ENCODE peak calls at places on chromosomes 16 and 17, in nine cellular contexts. One of them, this sample, is unnamed.

GRCh38 chr16:64094992-64095579 is 1026.8 kb downstream of the CDH11 start:
- DNase-seq in heart right ventricle: no peak
- DNase-seq in lower lobe of right lung: no peak
- DNase-seq in glomerular endothelial cell: no peak
- DNase-seq in tibial artery: no peak
- DNase-seq in HCT116: no peak
- DNase-seq in PC-3: peak; percentile 14
- DNase-seq in dermis blood vessel endothelial cell: no peak
- DNase-seq in HFFc6: no peak
- DNase-seq in this sample: no peak

GRCh38 chr17:67491009-67491677 is 114.1 kb downstream of the PITPNC1 start:
- DNase-seq in heart right ventricle: peak; percentile 88
- DNase-seq in lower lobe of right lung: peak; percentile 87
- DNase-seq in glomerular endothelial cell: peak; percentile 68
- DNase-seq in tibial artery: peak; percentile 96
- DNase-seq in HCT116: peak; percentile 87
- DNase-seq in PC-3: no peak
- DNase-seq in dermis blood vessel endothelial cell: peak; percentile 60
- DNase-seq in HFFc6: peak; percentile 98
- DNase-seq in this sample: peak; percentile 99

GRCh38 chr16:62829084-62829483 is 792.8 kb upstream of the CDH8 start:
- DNase-seq in heart right ventricle: no peak
- DNase-seq in lower lobe of right lung: no peak
- DNase-seq in glomerular endothelial cell: no peak
- DNase-seq in tibial artery: no peak
- DNase-seq in HCT116: no peak
- DNase-seq in PC-3: no peak
- DNase-seq in dermis blood vessel endothelial cell: no peak
- DNase-seq in HFFc6: no peak
- DNase-seq in this sample: no peak

GRCh38 chr16:84340305-84341040 is 27.9 kb upstream of the ATP2C2 start:
- DNase-seq in heart right ventricle: no peak
- DNase-seq in lower lobe of right lung: peak; percentile 80
- DNase-seq in glomerular endothelial cell: no peak
- DNase-seq in tibial artery: no peak
- DNase-seq in HCT116: no peak
- DNase-seq in PC-3: peak; percentile 71
- DNase-seq in dermis blood vessel endothelial cell: no peak
- DNase-seq in HFFc6: no peak
- DNase-seq in this sample: peak; percentile 36

GRCh38 chr17:62892870-62893338 is 73.1 kb upstream of the TANC2 start:
- DNase-seq in heart right ventricle: peak; percentile 38
- DNase-seq in lower lobe of right lung: peak; percentile 69
- DNase-seq in glomerular endothelial cell: peak; percentile 63
- DNase-seq in tibial artery: no peak
- DNase-seq in HCT116: no peak
- DNase-seq in PC-3: peak; percentile 99
- DNase-seq in dermis blood vessel endothelial cell: peak; percentile 77
- DNase-seq in HFFc6: peak; percentile 69
- DNase-seq in this sample: peak; percentile 71

GRCh38 chr17:9467518-9467917 is 108.1 kb downstream of the STX8 start:
- DNase-seq in heart right ventricle: no peak
- DNase-seq in lower lobe of right lung: no peak
- DNase-seq in glomerular endothelial cell: no peak
- DNase-seq in tibial artery: no peak
- DNase-seq in HCT116: no peak
- DNase-seq in PC-3: no peak
- DNase-seq in dermis blood vessel endothelial cell: no peak
- DNase-seq in HFFc6: no peak
- DNase-seq in this sample: peak; percentile 14

GRCh38 chr16:70658921-70659320 is 12.6 kb downstream of the IL34 start:
- DNase-seq in heart right ventricle: no peak
- DNase-seq in lower lobe of right lung: no peak
- DNase-seq in glomerular endothelial cell: no peak
- DNase-seq in tibial artery: no peak
- DNase-seq in HCT116: no peak
- DNase-seq in PC-3: no peak
- DNase-seq in dermis blood vessel endothelial cell: no peak
- DNase-seq in HFFc6: no peak
- DNase-seq in this sample: no peak

GRCh38 chr16:14202697-14203096 is 131.6 kb downstream of the MRTFB start:
- DNase-seq in heart right ventricle: no peak
- DNase-seq in lower lobe of right lung: no peak
- DNase-seq in glomerular endothelial cell: no peak
- DNase-seq in tibial artery: no peak
- DNase-seq in HCT116: peak; percentile 10
- DNase-seq in PC-3: peak; percentile 19
- DNase-seq in dermis blood vessel endothelial cell: peak; percentile 79
- DNase-seq in HFFc6: no peak
- DNase-seq in this sample: peak; percentile 94

GRCh38 chr17:4548721-4549531 is 6.3 kb downstream of the MYBBP1A start:
- DNase-seq in heart right ventricle: no peak
- DNase-seq in lower lobe of right lung: no peak
- DNase-seq in glomerular endothelial cell: no peak
- DNase-seq in tibial artery: no peak
- DNase-seq in HCT116: no peak
- DNase-seq in PC-3: no peak
- DNase-seq in dermis blood vessel endothelial cell: no peak
- DNase-seq in HFFc6: no peak
- DNase-seq in this sample: peak; percentile 88

GRCh38 chr17:66540131-66540781 is 237.8 kb downstream of the PRKCA start:
- DNase-seq in heart right ventricle: peak; percentile 40
- DNase-seq in lower lobe of right lung: no peak
- DNase-seq in glomerular endothelial cell: no peak
- DNase-seq in tibial artery: no peak
- DNase-seq in HCT116: no peak
- DNase-seq in PC-3: peak; percentile 85
- DNase-seq in dermis blood vessel endothelial cell: peak; percentile 58
- DNase-seq in HFFc6: peak; percentile 80
- DNase-seq in this sample: no peak

GRCh38 chr16:53913082-53913870 is 209.3 kb downstream of the FTO start:
- DNase-seq in heart right ventricle: peak; percentile 59
- DNase-seq in lower lobe of right lung: no peak
- DNase-seq in glomerular endothelial cell: no peak
- DNase-seq in tibial artery: no peak
- DNase-seq in HCT116: no peak
- DNase-seq in PC-3: peak; percentile 35
- DNase-seq in dermis blood vessel endothelial cell: peak; percentile 49
- DNase-seq in HFFc6: peak; percentile 80
- DNase-seq in this sample: no peak

GRCh38 chr17:17849863-17850373 is 13.1 kb upstream of the SREBF1 start:
- DNase-seq in heart right ventricle: peak; percentile 64
- DNase-seq in lower lobe of right lung: peak; percentile 70
- DNase-seq in glomerular endothelial cell: no peak
- DNase-seq in tibial artery: no peak
- DNase-seq in HCT116: no peak
- DNase-seq in PC-3: peak; percentile 25
- DNase-seq in dermis blood vessel endothelial cell: peak; percentile 57
- DNase-seq in HFFc6: no peak
- DNase-seq in this sample: peak; percentile 28

GRCh38 chr17:32267690-32268205 is 2.1 kb downstream of the RHBDL3 start:
- DNase-seq in heart right ventricle: no peak
- DNase-seq in lower lobe of right lung: peak; percentile 35
- DNase-seq in glomerular endothelial cell: no peak
- DNase-seq in tibial artery: no peak
- DNase-seq in HCT116: no peak
- DNase-seq in PC-3: no peak
- DNase-seq in dermis blood vessel endothelial cell: no peak
- DNase-seq in HFFc6: no peak
- DNase-seq in this sample: peak; percentile 59

GRCh38 chr16:1676661-1677060 is 1.4 kb upstream of the JPT2 start:
- DNase-seq in heart right ventricle: no peak
- DNase-seq in lower lobe of right lung: no peak
- DNase-seq in glomerular endothelial cell: no peak
- DNase-seq in tibial artery: no peak
- DNase-seq in HCT116: no peak
- DNase-seq in PC-3: no peak
- DNase-seq in dermis blood vessel endothelial cell: no peak
- DNase-seq in HFFc6: no peak
- DNase-seq in this sample: no peak

GRCh38 chr16:89801800-89802199 is 14.6 kb downstream of the FANCA start:
- DNase-seq in heart right ventricle: no peak
- DNase-seq in lower lobe of right lung: no peak
- DNase-seq in glomerular endothelial cell: no peak
- DNase-seq in tibial artery: no peak
- DNase-seq in HCT116: no peak
- DNase-seq in PC-3: no peak
- DNase-seq in dermis blood vessel endothelial cell: peak; percentile 70
- DNase-seq in HFFc6: no peak
- DNase-seq in this sample: no peak

GRCh38 chr16:31147574-31147973 is 2.3 kb downstream of the PRSS36 start:
- DNase-seq in heart right ventricle: no peak
- DNase-seq in lower lobe of right lung: no peak
- DNase-seq in glomerular endothelial cell: no peak
- DNase-seq in tibial artery: no peak
- DNase-seq in HCT116: no peak
- DNase-seq in PC-3: no peak
- DNase-seq in dermis blood vessel endothelial cell: no peak
- DNase-seq in HFFc6: no peak
- DNase-seq in this sample: no peak

GRCh38 chr16:8547756-8548155 is 42.6 kb downstream of the TMEM114 start:
- DNase-seq in heart right ventricle: no peak
- DNase-seq in lower lobe of right lung: no peak
- DNase-seq in glomerular endothelial cell: no peak
- DNase-seq in tibial artery: no peak
- DNase-seq in HCT116: no peak
- DNase-seq in PC-3: no peak
- DNase-seq in dermis blood vessel endothelial cell: no peak
- DNase-seq in HFFc6: no peak
- DNase-seq in this sample: no peak

GRCh38 chr16:27332105-27332504 is 18.3 kb downstream of the IL4R start:
- DNase-seq in heart right ventricle: peak; percentile 74
- DNase-seq in lower lobe of right lung: no peak
- DNase-seq in glomerular endothelial cell: peak; percentile 94
- DNase-seq in tibial artery: peak; percentile 31
- DNase-seq in HCT116: no peak
- DNase-seq in PC-3: no peak
- DNase-seq in dermis blood vessel endothelial cell: peak; percentile 98
- DNase-seq in HFFc6: no peak
- DNase-seq in this sample: no peak

GRCh38 chr16:23132921-23133532 is 16.2 kb downstream of the USP31 start:
- DNase-seq in heart right ventricle: peak; percentile 40
- DNase-seq in lower lobe of right lung: no peak
- DNase-seq in glomerular endothelial cell: no peak
- DNase-seq in tibial artery: no peak
- DNase-seq in HCT116: no peak
- DNase-seq in PC-3: no peak
- DNase-seq in dermis blood vessel endothelial cell: peak; percentile 60
- DNase-seq in HFFc6: no peak
- DNase-seq in this sample: no peak

GRCh38 chr16:67543036-67543435 is 14.4 kb downstream of the RIPOR1 start:
- DNase-seq in heart right ventricle: no peak
- DNase-seq in lower lobe of right lung: peak; percentile 34
- DNase-seq in glomerular endothelial cell: no peak
- DNase-seq in tibial artery: peak; percentile 63
- DNase-seq in HCT116: no peak
- DNase-seq in PC-3: no peak
- DNase-seq in dermis blood vessel endothelial cell: no peak
- DNase-seq in HFFc6: no peak
- DNase-seq in this sample: no peak

GRCh38 chr16:50252874-50253510 is 13.4 kb upstream of the ADCY7 start:
- DNase-seq in heart right ventricle: no peak
- DNase-seq in lower lobe of right lung: no peak
- DNase-seq in glomerular endothelial cell: no peak
- DNase-seq in tibial artery: peak; percentile 48
- DNase-seq in HCT116: no peak
- DNase-seq in PC-3: no peak
- DNase-seq in dermis blood vessel endothelial cell: no peak
- DNase-seq in HFFc6: no peak
- DNase-seq in this sample: no peak

GRCh38 chr16:1533443-1533951 is at the start of gene TMEM204:
- DNase-seq in heart right ventricle: peak; percentile 90
- DNase-seq in lower lobe of right lung: no peak
- DNase-seq in glomerular endothelial cell: no peak
- DNase-seq in tibial artery: peak; percentile 90
- DNase-seq in HCT116: no peak
- DNase-seq in PC-3: no peak
- DNase-seq in dermis blood vessel endothelial cell: peak; percentile 78
- DNase-seq in HFFc6: peak; percentile 70
- DNase-seq in this sample: no peak

GRCh38 chr16:84532855-84533486 is 28.5 kb upstream of the MEAK7 start:
- DNase-seq in heart right ventricle: no peak
- DNase-seq in lower lobe of right lung: peak; percentile 3
- DNase-seq in glomerular endothelial cell: no peak
- DNase-seq in tibial artery: no peak
- DNase-seq in HCT116: no peak
- DNase-seq in PC-3: no peak
- DNase-seq in dermis blood vessel endothelial cell: peak; percentile 78
- DNase-seq in HFFc6: no peak
- DNase-seq in this sample: no peak

GRCh38 chr17:19897901-19898300 is 30.2 kb upstream of the ULK2 start:
- DNase-seq in heart right ventricle: no peak
- DNase-seq in lower lobe of right lung: no peak
- DNase-seq in glomerular endothelial cell: no peak
- DNase-seq in tibial artery: no peak
- DNase-seq in HCT116: peak; percentile 16
- DNase-seq in PC-3: peak; percentile 93
- DNase-seq in dermis blood vessel endothelial cell: no peak
- DNase-seq in HFFc6: peak; percentile 93
- DNase-seq in this sample: peak; percentile 58

This sample was measured in DMS53.